ENCODE peak calls at places on chromosomes 3 and 15, in ten cellular contexts. One of them, this sample, is unnamed.

GRCh38 chr3:3334456-3334855 is 155.0 kb upstream of the CRBN start:
- DNase-seq in midbrain: no peak
- DNase-seq in adrenal gland: no peak
- DNase-seq in stomach: no peak
- DNase-seq in NCI-H1105: no peak
- DNase-seq in M059J: no peak
- DNase-seq in stimulated activated CD4-positive, alpha-beta T cell treated with anti-CD3 and anti-CD28 coated beads, Interleukin-4, amount 100 ng/mL, for 1 hour: no peak
- DNase-seq in sigmoid colon: no peak
- DNase-seq in stimulated activated CD8-positive, alpha-beta memory T cell treated with anti-CD3 and anti-CD28 coated beads, Interleukin-7, amount 100 ng/mL, for 24 hours: no peak
- DNase-seq in right cardiac atrium: no peak
- DNase-seq in this sample: no peak

GRCh38 chr3:191695815-191696153 is 234.8 kb downstream of the PYDC2 start:
- DNase-seq in midbrain: no peak
- DNase-seq in adrenal gland: no peak
- DNase-seq in stomach: no peak
- DNase-seq in NCI-H1105: no peak
- DNase-seq in M059J: peak
- DNase-seq in stimulated activated CD4-positive, alpha-beta T cell treated with anti-CD3 and anti-CD28 coated beads, Interleukin-4, amount 100 ng/mL, for 1 hour: no peak
- DNase-seq in sigmoid colon: no peak
- DNase-seq in stimulated activated CD8-positive, alpha-beta memory T cell treated with anti-CD3 and anti-CD28 coated beads, Interleukin-7, amount 100 ng/mL, for 24 hours: no peak
- DNase-seq in right cardiac atrium: no peak
- DNase-seq in this sample: no peak

GRCh38 chr15:91109885-91110284 is 9.8 kb downstream of the SV2B start:
- DNase-seq in midbrain: no peak
- DNase-seq in adrenal gland: no peak
- DNase-seq in stomach: no peak
- DNase-seq in NCI-H1105: no peak
- DNase-seq in M059J: no peak
- DNase-seq in stimulated activated CD4-positive, alpha-beta T cell treated with anti-CD3 and anti-CD28 coated beads, Interleukin-4, amount 100 ng/mL, for 1 hour: no peak
- DNase-seq in sigmoid colon: no peak
- DNase-seq in stimulated activated CD8-positive, alpha-beta memory T cell treated with anti-CD3 and anti-CD28 coated beads, Interleukin-7, amount 100 ng/mL, for 24 hours: no peak
- DNase-seq in right cardiac atrium: no peak
- DNase-seq in this sample: no peak

GRCh38 chr15:98865397-98866339 is 141.9 kb downstream of the PGPEP1L start:
- DNase-seq in midbrain: peak
- DNase-seq in adrenal gland: peak
- DNase-seq in stomach: peak
- DNase-seq in NCI-H1105: no peak
- DNase-seq in M059J: peak
- DNase-seq in stimulated activated CD4-positive, alpha-beta T cell treated with anti-CD3 and anti-CD28 coated beads, Interleukin-4, amount 100 ng/mL, for 1 hour: peak
- DNase-seq in sigmoid colon: peak
- DNase-seq in stimulated activated CD8-positive, alpha-beta memory T cell treated with anti-CD3 and anti-CD28 coated beads, Interleukin-7, amount 100 ng/mL, for 24 hours: peak
- DNase-seq in right cardiac atrium: peak
- DNase-seq in this sample: peak

GRCh38 chr3:186759231-186759930 is 24.0 kb upstream of the EIF4A2 start:
- DNase-seq in midbrain: no peak
- DNase-seq in adrenal gland: no peak
- DNase-seq in stomach: no peak
- DNase-seq in NCI-H1105: no peak
- DNase-seq in M059J: peak
- DNase-seq in stimulated activated CD4-positive, alpha-beta T cell treated with anti-CD3 and anti-CD28 coated beads, Interleukin-4, amount 100 ng/mL, for 1 hour: no peak
- DNase-seq in sigmoid colon: no peak
- DNase-seq in stimulated activated CD8-positive, alpha-beta memory T cell treated with anti-CD3 and anti-CD28 coated beads, Interleukin-7, amount 100 ng/mL, for 24 hours: no peak
- DNase-seq in right cardiac atrium: no peak
- DNase-seq in this sample: peak

GRCh38 chr15:74869372-74869725 is 3.8 kb downstream of the SCAMP2 start:
- DNase-seq in midbrain: no peak
- DNase-seq in adrenal gland: no peak
- DNase-seq in stomach: no peak
- DNase-seq in NCI-H1105: no peak
- DNase-seq in M059J: no peak
- DNase-seq in stimulated activated CD4-positive, alpha-beta T cell treated with anti-CD3 and anti-CD28 coated beads, Interleukin-4, amount 100 ng/mL, for 1 hour: no peak
- DNase-seq in sigmoid colon: no peak
- DNase-seq in stimulated activated CD8-positive, alpha-beta memory T cell treated with anti-CD3 and anti-CD28 coated beads, Interleukin-7, amount 100 ng/mL, for 24 hours: no peak
- DNase-seq in right cardiac atrium: no peak
- DNase-seq in this sample: no peak

GRCh38 chr3:21750831-21751391 is at the start of gene ZNF385D:
- DNase-seq in midbrain: peak
- DNase-seq in adrenal gland: peak
- DNase-seq in stomach: no peak
- DNase-seq in NCI-H1105: peak
- DNase-seq in M059J: peak
- DNase-seq in stimulated activated CD4-positive, alpha-beta T cell treated with anti-CD3 and anti-CD28 coated beads, Interleukin-4, amount 100 ng/mL, for 1 hour: no peak
- DNase-seq in sigmoid colon: peak
- DNase-seq in stimulated activated CD8-positive, alpha-beta memory T cell treated with anti-CD3 and anti-CD28 coated beads, Interleukin-7, amount 100 ng/mL, for 24 hours: no peak
- DNase-seq in right cardiac atrium: peak
- DNase-seq in this sample: peak

GRCh38 chr3:152317956-152318355 is 49.2 kb downstream of the MBNL1 start:
- DNase-seq in midbrain: no peak
- DNase-seq in adrenal gland: no peak
- DNase-seq in stomach: no peak
- DNase-seq in NCI-H1105: no peak
- DNase-seq in M059J: peak
- DNase-seq in stimulated activated CD4-positive, alpha-beta T cell treated with anti-CD3 and anti-CD28 coated beads, Interleukin-4, amount 100 ng/mL, for 1 hour: no peak
- DNase-seq in sigmoid colon: no peak
- DNase-seq in stimulated activated CD8-positive, alpha-beta memory T cell treated with anti-CD3 and anti-CD28 coated beads, Interleukin-7, amount 100 ng/mL, for 24 hours: no peak
- DNase-seq in right cardiac atrium: no peak
- DNase-seq in this sample: no peak

GRCh38 chr3:179973024-179973423 is 63.7 kb downstream of the PEX5L start:
- DNase-seq in midbrain: peak
- DNase-seq in adrenal gland: no peak
- DNase-seq in stomach: no peak
- DNase-seq in NCI-H1105: peak
- DNase-seq in M059J: no peak
- DNase-seq in stimulated activated CD4-positive, alpha-beta T cell treated with anti-CD3 and anti-CD28 coated beads, Interleukin-4, amount 100 ng/mL, for 1 hour: no peak
- DNase-seq in sigmoid colon: no peak
- DNase-seq in stimulated activated CD8-positive, alpha-beta memory T cell treated with anti-CD3 and anti-CD28 coated beads, Interleukin-7, amount 100 ng/mL, for 24 hours: no peak
- DNase-seq in right cardiac atrium: no peak
- DNase-seq in this sample: no peak

GRCh38 chr3:63973406-63973805 is 49.9 kb downstream of the PSMD6 start:
- DNase-seq in midbrain: no peak
- DNase-seq in adrenal gland: no peak
- DNase-seq in stomach: no peak
- DNase-seq in NCI-H1105: no peak
- DNase-seq in M059J: no peak
- DNase-seq in stimulated activated CD4-positive, alpha-beta T cell treated with anti-CD3 and anti-CD28 coated beads, Interleukin-4, amount 100 ng/mL, for 1 hour: no peak
- DNase-seq in sigmoid colon: no peak
- DNase-seq in stimulated activated CD8-positive, alpha-beta memory T cell treated with anti-CD3 and anti-CD28 coated beads, Interleukin-7, amount 100 ng/mL, for 24 hours: no peak
- DNase-seq in right cardiac atrium: no peak
- DNase-seq in this sample: no peak

GRCh38 chr3:14514323-14514720 is 25.8 kb downstream of the GRIP2 start:
- DNase-seq in midbrain: no peak
- DNase-seq in adrenal gland: peak
- DNase-seq in stomach: no peak
- DNase-seq in NCI-H1105: no peak
- DNase-seq in M059J: no peak
- DNase-seq in stimulated activated CD4-positive, alpha-beta T cell treated with anti-CD3 and anti-CD28 coated beads, Interleukin-4, amount 100 ng/mL, for 1 hour: no peak
- DNase-seq in sigmoid colon: peak
- DNase-seq in stimulated activated CD8-positive, alpha-beta memory T cell treated with anti-CD3 and anti-CD28 coated beads, Interleukin-7, amount 100 ng/mL, for 24 hours: no peak
- DNase-seq in right cardiac atrium: peak
- DNase-seq in this sample: no peak

GRCh38 chr3:139506792-139507191 is 30.5 kb upstream of the RBP2 start:
- DNase-seq in midbrain: peak
- DNase-seq in adrenal gland: no peak
- DNase-seq in stomach: no peak
- DNase-seq in NCI-H1105: no peak
- DNase-seq in M059J: peak
- DNase-seq in stimulated activated CD4-positive, alpha-beta T cell treated with anti-CD3 and anti-CD28 coated beads, Interleukin-4, amount 100 ng/mL, for 1 hour: no peak
- DNase-seq in sigmoid colon: no peak
- DNase-seq in stimulated activated CD8-positive, alpha-beta memory T cell treated with anti-CD3 and anti-CD28 coated beads, Interleukin-7, amount 100 ng/mL, for 24 hours: no peak
- DNase-seq in right cardiac atrium: no peak
- DNase-seq in this sample: peak

GRCh38 chr3:42518800-42519567 is 16.5 kb downstream of the VIPR1 start:
- DNase-seq in midbrain: no peak
- DNase-seq in adrenal gland: no peak
- DNase-seq in stomach: no peak
- DNase-seq in NCI-H1105: no peak
- DNase-seq in M059J: no peak
- DNase-seq in stimulated activated CD4-positive, alpha-beta T cell treated with anti-CD3 and anti-CD28 coated beads, Interleukin-4, amount 100 ng/mL, for 1 hour: no peak
- DNase-seq in sigmoid colon: no peak
- DNase-seq in stimulated activated CD8-positive, alpha-beta memory T cell treated with anti-CD3 and anti-CD28 coated beads, Interleukin-7, amount 100 ng/mL, for 24 hours: no peak
- DNase-seq in right cardiac atrium: no peak
- DNase-seq in this sample: peak

GRCh38 chr15:71532994-71533393 is 277.4 kb upstream of the NR2E3 start:
- DNase-seq in midbrain: no peak
- DNase-seq in adrenal gland: no peak
- DNase-seq in stomach: no peak
- DNase-seq in NCI-H1105: peak
- DNase-seq in M059J: peak
- DNase-seq in stimulated activated CD4-positive, alpha-beta T cell treated with anti-CD3 and anti-CD28 coated beads, Interleukin-4, amount 100 ng/mL, for 1 hour: no peak
- DNase-seq in sigmoid colon: no peak
- DNase-seq in stimulated activated CD8-positive, alpha-beta memory T cell treated with anti-CD3 and anti-CD28 coated beads, Interleukin-7, amount 100 ng/mL, for 24 hours: no peak
- DNase-seq in right cardiac atrium: no peak
- DNase-seq in this sample: peak

This sample was measured in ELF-1.